ENCODE peak calls at places on chromosomes 4 and X, in four cellular contexts. H, U, S and C are unnamed samples.

GRCh38 chrX:109049416-109049815 is 313.1 kb upstream of the IRS4 start:
- DNase-seq in H (no peak), U (no peak), S (no peak), C (no peak)

GRCh38 chrX:9396930-9397329 is 67.9 kb upstream of the TBL1X start:
- DNase-seq in H (no peak), U (no peak), S (peak; percentile 14), C (no peak)

GRCh38 chrX:17564689-17565409 is 172.4 kb upstream of the SCML1 start:
- DNase-seq in H (no peak), U (no peak), S (no peak), C (no peak)

GRCh38 chr4:40265910-40266274 is 69.1 kb downstream of the RHOH start:
- DNase-seq in H (no peak), U (no peak), S (no peak), C (no peak)

GRCh38 chr4:36152712-36153111 is 91.6 kb downstream of the ARAP2 start:
- DNase-seq in H (no peak), U (no peak), S (no peak), C (no peak)

GRCh38 chr4:130760246-130760645 is 1664.3 kb downstream of the C4orf33 start:
- DNase-seq in H (no peak), U (no peak), S (no peak), C (no peak)

GRCh38 chrX:15749642-15750610 is 11.9 kb downstream of the CA5B start:
- DNase-seq in H (peak; percentile 20), U (no peak), S (no peak), C (no peak)

GRCh38 chr4:42710329-42710728 is 53.4 kb upstream of the ATP8A1 start:
- DNase-seq in H (no peak), U (peak; percentile 15), S (no peak), C (no peak)

GRCh38 chr4:8503801-8504200 is 63.2 kb downstream of the TRMT44 start:
- DNase-seq in H (no peak), U (no peak), S (no peak), C (no peak)

GRCh38 chr4:992297-993110 is 700 bp downstream of the SLC26A1 start:
- DNase-seq in H (no peak), U (no peak), S (no peak), C (no peak)

GRCh38 chr4:98749206-98749605 is 90.8 kb upstream of the TSPAN5 start:
- DNase-seq in H (no peak), U (no peak), S (no peak), C (peak; percentile 28)

GRCh38 chrX:66001596-66001995 is 38.3 kb downstream of the VSIG4 start:
- DNase-seq in H (no peak), U (no peak), S (no peak), C (no peak)